ENCODE peak calls at places on chromosomes 6 and 20, in seven cellular contexts. One of them, this sample, is unnamed.

GRCh38 chr6:55964136-55964535 is 88.7 kb upstream of the BMP5 start:
- DNase-seq in adrenal gland: no peak
- DNase-seq in AG04450: no peak
- DNase-seq in tibial nerve: no peak
- DNase-seq in endothelial cell of umbilical vein: no peak
- DNase-seq in endothelial cell: no peak
- DNase-seq in GM20000: no peak
- DNase-seq in this sample: no peak

GRCh38 chr6:144722214-144722737 is 437.1 kb downstream of the UTRN start:
- DNase-seq in GM20000: no peak
- DNase-seq in AG04450: no peak
- DNase-seq in adrenal gland: no peak
- DNase-seq in endothelial cell of umbilical vein: no peak
- DNase-seq in tibial nerve: no peak
- DNase-seq in endothelial cell: no peak
- DNase-seq in this sample: no peak

GRCh38 chr6:6725120-6725833 is 136.8 kb downstream of the LY86 start:
- DNase-seq in GM20000: no peak
- DNase-seq in endothelial cell: peak; percentile 17
- DNase-seq in tibial nerve: no peak
- DNase-seq in adrenal gland: no peak
- DNase-seq in endothelial cell of umbilical vein: no peak
- DNase-seq in AG04450: no peak
- DNase-seq in this sample: no peak

GRCh38 chr6:126252154-126252553 is 87.8 kb upstream of the CENPW start:
- DNase-seq in endothelial cell of umbilical vein: no peak
- DNase-seq in GM20000: no peak
- DNase-seq in endothelial cell: no peak
- DNase-seq in tibial nerve: no peak
- DNase-seq in adrenal gland: no peak
- DNase-seq in AG04450: no peak
- DNase-seq in this sample: no peak

GRCh38 chr6:168025831-168026325 is 28.4 kb downstream of the KIF25 start:
- DNase-seq in tibial nerve: no peak
- DNase-seq in GM20000: no peak
- DNase-seq in AG04450: no peak
- DNase-seq in endothelial cell of umbilical vein: no peak
- DNase-seq in adrenal gland: no peak
- DNase-seq in endothelial cell: no peak
- DNase-seq in this sample: no peak

GRCh38 chr6:167968091-167968490 is 29.4 kb upstream of the KIF25 start:
- DNase-seq in GM20000: no peak
- DNase-seq in AG04450: no peak
- DNase-seq in tibial nerve: no peak
- DNase-seq in endothelial cell: peak; percentile 70
- DNase-seq in adrenal gland: peak; percentile 13
- DNase-seq in endothelial cell of umbilical vein: no peak
- DNase-seq in this sample: no peak

GRCh38 chr20:23497458-23498026 is 6.6 kb downstream of the CST8 start:
- DNase-seq in endothelial cell: no peak
- DNase-seq in tibial nerve: no peak
- DNase-seq in endothelial cell of umbilical vein: no peak
- DNase-seq in AG04450: no peak
- DNase-seq in adrenal gland: no peak
- DNase-seq in GM20000: no peak
- DNase-seq in this sample: no peak

GRCh38 chr6:30572078-30572605 is 900 bp downstream of the ABCF1 start:
- DNase-seq in GM20000: no peak
- DNase-seq in adrenal gland: no peak
- DNase-seq in endothelial cell: no peak
- DNase-seq in AG04450: no peak
- DNase-seq in endothelial cell of umbilical vein: no peak
- DNase-seq in tibial nerve: no peak
- DNase-seq in this sample: no peak

GRCh38 chr6:45493761-45494160 is 116.0 kb upstream of the SUPT3H start:
- DNase-seq in adrenal gland: no peak
- DNase-seq in tibial nerve: no peak
- DNase-seq in endothelial cell: no peak
- DNase-seq in endothelial cell of umbilical vein: no peak
- DNase-seq in AG04450: no peak
- DNase-seq in GM20000: no peak
- DNase-seq in this sample: no peak

GRCh38 chr6:16338577-16339262 is 100.3 kb downstream of the GMPR start:
- DNase-seq in tibial nerve: peak; percentile 62
- DNase-seq in adrenal gland: peak; percentile 80
- DNase-seq in endothelial cell: peak; percentile 28
- DNase-seq in endothelial cell of umbilical vein: peak; percentile 98
- DNase-seq in AG04450: peak; percentile 99
- DNase-seq in GM20000: no peak
- DNase-seq in this sample: peak; percentile 89

GRCh38 chr6:77740380-77740779 is 87.5 kb downstream of the MEI4 start:
- DNase-seq in adrenal gland: no peak
- DNase-seq in GM20000: peak; percentile 5
- DNase-seq in AG04450: no peak
- DNase-seq in endothelial cell: no peak
- DNase-seq in tibial nerve: no peak
- DNase-seq in endothelial cell of umbilical vein: peak; percentile 36
- DNase-seq in this sample: no peak
- TF ChIP-seq CTCF in adrenal gland: peak; percentile 57
- TF ChIP-seq CTCF in GM20000: no peak
- TF ChIP-seq CTCF in AG04450: peak; percentile 38
- TF ChIP-seq CTCF in endothelial cell: peak; percentile 73
- TF ChIP-seq CTCF in tibial nerve: peak; percentile 11
- TF ChIP-seq CTCF in endothelial cell of umbilical vein: peak; percentile 23
- TF ChIP-seq CTCF in this sample: no peak

GRCh38 chr6:116615937-116616756 is at the start of gene RSPH4A:
- DNase-seq in endothelial cell: peak; percentile 87
- DNase-seq in endothelial cell of umbilical vein: peak; percentile 98
- DNase-seq in GM20000: peak; percentile 80
- DNase-seq in adrenal gland: peak; percentile 95
- DNase-seq in tibial nerve: peak; percentile 78
- DNase-seq in AG04450: peak; percentile 79
- DNase-seq in this sample: peak; percentile 90
- TF ChIP-seq CTCF in endothelial cell: no peak
- TF ChIP-seq CTCF in endothelial cell of umbilical vein: no peak
- TF ChIP-seq CTCF in GM20000: no peak
- TF ChIP-seq CTCF in adrenal gland: no peak
- TF ChIP-seq CTCF in tibial nerve: no peak
- TF ChIP-seq CTCF in AG04450: peak; percentile 30
- TF ChIP-seq CTCF in this sample: no peak

GRCh38 chr6:132023490-132023889 is 72.3 kb upstream of the CCN2 start:
- DNase-seq in endothelial cell: no peak
- DNase-seq in tibial nerve: no peak
- DNase-seq in endothelial cell of umbilical vein: no peak
- DNase-seq in AG04450: no peak
- DNase-seq in adrenal gland: no peak
- DNase-seq in GM20000: no peak
- DNase-seq in this sample: no peak
- TF ChIP-seq CTCF in endothelial cell: no peak
- TF ChIP-seq CTCF in tibial nerve: no peak
- TF ChIP-seq CTCF in endothelial cell of umbilical vein: no peak
- TF ChIP-seq CTCF in AG04450: no peak
- TF ChIP-seq CTCF in adrenal gland: no peak
- TF ChIP-seq CTCF in GM20000: no peak
- TF ChIP-seq CTCF in this sample: no peak

GRCh38 chr20:31936430-31936829 is 15.4 kb downstream of the PDRG1 start:
- DNase-seq in AG04450: no peak
- DNase-seq in GM20000: no peak
- DNase-seq in endothelial cell of umbilical vein: no peak
- DNase-seq in endothelial cell: no peak
- DNase-seq in tibial nerve: no peak
- DNase-seq in adrenal gland: no peak
- DNase-seq in this sample: no peak

GRCh38 chr20:31934491-31934890 is 17.4 kb downstream of the PDRG1 start:
- DNase-seq in endothelial cell: no peak
- DNase-seq in AG04450: no peak
- DNase-seq in adrenal gland: no peak
- DNase-seq in endothelial cell of umbilical vein: no peak
- DNase-seq in tibial nerve: no peak
- DNase-seq in GM20000: no peak
- DNase-seq in this sample: no peak

GRCh38 chr20:31937820-31938219 is 14.0 kb downstream of the PDRG1 start:
- DNase-seq in AG04450: no peak
- DNase-seq in GM20000: no peak
- DNase-seq in tibial nerve: no peak
- DNase-seq in endothelial cell: no peak
- DNase-seq in adrenal gland: no peak
- DNase-seq in endothelial cell of umbilical vein: no peak
- DNase-seq in this sample: no peak

GRCh38 chr20:31933698-31934097 is 18.1 kb downstream of the PDRG1 start:
- DNase-seq in adrenal gland: no peak
- DNase-seq in GM20000: no peak
- DNase-seq in endothelial cell of umbilical vein: no peak
- DNase-seq in endothelial cell: no peak
- DNase-seq in tibial nerve: no peak
- DNase-seq in AG04450: no peak
- DNase-seq in this sample: no peak

DNA sequence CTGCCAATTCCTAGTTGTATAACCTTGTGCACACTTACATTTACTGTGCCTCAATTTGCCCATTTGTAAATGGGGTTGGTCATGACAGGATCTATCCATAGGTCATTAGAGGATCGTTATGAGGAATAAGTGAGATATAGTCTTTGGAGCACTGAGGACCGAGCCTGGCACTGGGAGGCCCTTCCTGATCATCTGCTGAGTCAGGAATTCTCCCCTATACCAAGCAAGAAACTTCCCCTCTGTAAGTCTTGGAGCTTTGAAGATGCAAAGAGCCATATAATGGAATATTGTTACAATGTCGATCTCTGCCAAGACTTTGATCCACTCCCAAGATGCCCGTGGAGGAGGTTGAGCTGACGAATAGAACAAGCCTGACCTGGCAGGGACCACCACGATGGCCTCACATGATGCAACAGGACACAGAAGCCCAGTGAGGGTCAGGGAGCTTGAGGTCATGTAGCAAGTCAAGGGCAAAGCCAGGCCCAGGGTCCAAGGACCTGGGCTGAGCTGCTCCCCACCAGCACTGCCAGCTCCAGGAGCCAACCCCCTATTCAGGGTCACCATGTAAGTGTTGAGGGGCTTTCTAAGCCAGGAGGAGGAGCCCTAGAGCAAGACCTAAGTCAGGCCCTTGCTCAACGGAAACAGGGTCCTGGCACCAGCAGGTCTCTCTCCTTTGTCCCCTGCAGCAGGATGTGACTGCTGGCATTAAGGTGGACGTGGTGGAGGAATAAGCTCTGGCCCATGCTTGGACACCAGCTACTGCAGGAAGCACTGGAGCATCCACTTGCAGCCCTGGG is 16.7 kb downstream of the PDRG1 start:
- DNase-seq in tibial nerve: no peak
- DNase-seq in AG04450: no peak
- DNase-seq in endothelial cell of umbilical vein: no peak
- DNase-seq in endothelial cell: peak; percentile 33
- DNase-seq in GM20000: no peak
- DNase-seq in adrenal gland: no peak
- DNase-seq in this sample: no peak
- TF ChIP-seq CTCF in tibial nerve: no peak
- TF ChIP-seq CTCF in AG04450: no peak
- TF ChIP-seq CTCF in endothelial cell of umbilical vein: no peak
- TF ChIP-seq CTCF in endothelial cell: no peak
- TF ChIP-seq CTCF in GM20000: no peak
- TF ChIP-seq CTCF in adrenal gland: no peak
- TF ChIP-seq CTCF in this sample: no peak

DNA sequence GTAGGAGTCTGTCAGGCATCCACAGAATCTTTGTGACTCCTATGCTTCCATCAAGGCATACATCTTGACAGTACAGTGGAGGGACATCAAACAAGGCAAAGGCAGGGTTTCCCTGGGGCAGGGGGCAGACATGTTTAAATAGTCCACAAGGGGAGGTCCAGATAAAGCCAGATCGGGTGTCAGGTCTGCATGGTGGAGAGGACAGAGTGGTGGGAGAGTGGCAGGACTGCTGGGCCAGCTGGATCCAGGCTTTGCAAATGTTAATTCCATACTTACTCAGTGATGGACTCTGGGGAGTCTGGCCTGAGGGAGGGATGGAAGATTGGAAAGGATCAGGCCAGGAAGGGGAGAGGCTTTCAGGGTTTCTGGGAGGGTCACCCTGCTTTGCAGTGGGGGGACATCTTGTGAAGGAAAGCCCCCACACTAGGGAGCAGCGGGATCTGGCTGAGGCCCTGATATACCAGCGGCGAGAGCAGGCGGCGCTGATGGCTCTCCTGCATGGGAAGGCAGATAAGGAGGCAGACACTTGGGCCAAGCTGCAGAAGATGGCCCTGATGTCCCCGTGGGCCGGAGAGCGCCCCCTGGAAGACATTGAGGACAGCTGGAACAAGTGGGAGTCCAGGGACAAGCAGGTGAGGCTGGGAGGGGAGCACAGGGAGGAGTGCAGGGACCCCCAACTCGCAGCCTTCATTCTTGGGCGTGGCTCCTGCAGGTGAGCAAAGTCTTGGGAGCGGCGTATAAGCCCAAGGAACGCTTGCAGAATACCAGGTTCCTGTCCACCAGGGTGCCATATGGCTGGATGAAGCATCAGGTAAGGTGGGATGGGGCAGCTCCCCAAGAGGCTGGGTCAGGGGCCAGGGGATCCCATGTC is 44.6 kb downstream of the SUN5 start:
- DNase-seq in tibial nerve: no peak
- DNase-seq in endothelial cell: no peak
- DNase-seq in AG04450: no peak
- DNase-seq in endothelial cell of umbilical vein: no peak
- DNase-seq in adrenal gland: no peak
- DNase-seq in GM20000: no peak
- DNase-seq in this sample: no peak
- TF ChIP-seq CTCF in tibial nerve: no peak
- TF ChIP-seq CTCF in endothelial cell: no peak
- TF ChIP-seq CTCF in AG04450: no peak
- TF ChIP-seq CTCF in endothelial cell of umbilical vein: no peak
- TF ChIP-seq CTCF in adrenal gland: no peak
- TF ChIP-seq CTCF in GM20000: no peak
- TF ChIP-seq CTCF in this sample: no peak

GRCh38 chr20:16528078-16528477 is 45.2 kb downstream of the KIF16B start:
- DNase-seq in tibial nerve: no peak
- DNase-seq in GM20000: no peak
- DNase-seq in endothelial cell: no peak
- DNase-seq in adrenal gland: peak; percentile 86
- DNase-seq in endothelial cell of umbilical vein: no peak
- DNase-seq in AG04450: peak; percentile 84
- DNase-seq in this sample: peak; percentile 60

GRCh38 chr20:16535281-16535680 is 38.0 kb downstream of the KIF16B start:
- DNase-seq in tibial nerve: no peak
- DNase-seq in adrenal gland: no peak
- DNase-seq in AG04450: no peak
- DNase-seq in GM20000: no peak
- DNase-seq in endothelial cell of umbilical vein: no peak
- DNase-seq in endothelial cell: no peak
- DNase-seq in this sample: no peak

GRCh38 chr20:16530201-16530681 is 43.0 kb downstream of the KIF16B start:
- DNase-seq in endothelial cell of umbilical vein: no peak
- DNase-seq in endothelial cell: no peak
- DNase-seq in GM20000: no peak
- DNase-seq in adrenal gland: peak; percentile 77
- DNase-seq in AG04450: no peak
- DNase-seq in tibial nerve: no peak
- DNase-seq in this sample: no peak

GRCh38 chr20:16533493-16533892 is 39.8 kb downstream of the KIF16B start:
- DNase-seq in adrenal gland: no peak
- DNase-seq in endothelial cell: no peak
- DNase-seq in tibial nerve: no peak
- DNase-seq in AG04450: no peak
- DNase-seq in GM20000: no peak
- DNase-seq in endothelial cell of umbilical vein: no peak
- DNase-seq in this sample: no peak

GRCh38 chr20:16531485-16531884 is 41.8 kb downstream of the KIF16B start:
- DNase-seq in tibial nerve: no peak
- DNase-seq in adrenal gland: no peak
- DNase-seq in AG04450: no peak
- DNase-seq in endothelial cell of umbilical vein: no peak
- DNase-seq in GM20000: no peak
- DNase-seq in endothelial cell: no peak
- DNase-seq in this sample: no peak
- TF ChIP-seq CTCF in tibial nerve: no peak
- TF ChIP-seq CTCF in adrenal gland: no peak
- TF ChIP-seq CTCF in AG04450: no peak
- TF ChIP-seq CTCF in endothelial cell of umbilical vein: no peak
- TF ChIP-seq CTCF in GM20000: no peak
- TF ChIP-seq CTCF in endothelial cell: no peak
- TF ChIP-seq CTCF in this sample: no peak